ENCODE peak calls at places on chromosome 9, in seven cellular contexts. T, X, U, P, A, Y and J are unnamed samples.

GRCh38 chr9:19085295-19085694 is 17.4 kb downstream of the HAUS6 start:
- DNase-seq in T (peak; percentile 12), X (no peak), U (no peak), P (peak; percentile 11), A (no peak), Y (peak; percentile 25), J (no peak)

GRCh38 chr9:70588381-70588780 is 173.9 kb upstream of the KLF9 start:
- DNase-seq in T (no peak), X (no peak), U (no peak), P (no peak), A (no peak), Y (peak; percentile 24), J (no peak)

GRCh38 chr9:31210982-31211570 is 1173.4 kb upstream of the ACO1 start:
- DNase-seq in T (no peak), X (no peak), U (no peak), P (peak; percentile 9), A (no peak), Y (no peak), J (peak; percentile 30)

GRCh38 chr9:5509573-5509972 is 758 bp upstream of the PDCD1LG2 start:
- DNase-seq in T (no peak), X (peak; percentile 74), U (no peak), P (peak; percentile 91), A (no peak), Y (peak; percentile 85), J (no peak)

GRCh38 chr9:3043369-3043768 is 199.5 kb upstream of the PUM3 start:
- DNase-seq in T (no peak), X (no peak), U (no peak), P (no peak), A (no peak), Y (no peak), J (no peak)

GRCh38 chr9:135410831-135411473 is 68.6 kb upstream of the PPP1R26 start:
- DNase-seq in T (no peak), X (no peak), U (no peak), P (no peak), A (no peak), Y (no peak), J (peak; percentile 29)

GRCh38 chr9:83431470-83432060 is 106.6 kb downstream of the FRMD3 start:
- DNase-seq in T (no peak), X (no peak), U (peak; percentile 50), P (no peak), A (no peak), Y (no peak), J (no peak)

GRCh38 chr9:127629468-127630081 is 17.5 kb downstream of the STXBP1 start:
- DNase-seq in T (no peak), X (no peak), U (no peak), P (peak; percentile 18), A (no peak), Y (no peak), J (no peak)

GRCh38 chr9:36063804-36064447 is 27.2 kb downstream of the RECK start:
- DNase-seq in T (no peak), X (peak; percentile 38), U (no peak), P (peak; percentile 70), A (no peak), Y (no peak), J (no peak)

GRCh38 chr9:137316012-137316981 is 14.2 kb upstream of the NRARP start:
- DNase-seq in T (no peak), X (no peak), U (no peak), P (no peak), A (no peak), Y (peak; percentile 59), J (no peak)

GRCh38 chr9:105911104-105911911 is 217.0 kb downstream of the TMEM38B start:
- DNase-seq in T (no peak), X (no peak), U (no peak), P (no peak), A (no peak), Y (no peak), J (no peak)

GRCh38 chr9:98332405-98332831 is 77.0 kb upstream of the TBC1D2 start:
- DNase-seq in T (no peak), X (no peak), U (no peak), P (peak; percentile 17), A (no peak), Y (no peak), J (no peak)

GRCh38 chr9:69180670-69181069 is 6.6 kb downstream of the TJP2 start:
- DNase-seq in T (no peak), X (peak; percentile 97), U (peak; percentile 81), P (peak; percentile 97), A (no peak), Y (peak; percentile 95), J (peak; percentile 91)

GRCh38 chr9:120877276-120878034 is 467 bp upstream of the PHF19 start:
- DNase-seq in T (peak; percentile 82), X (no peak), U (peak; percentile 64), P (peak; percentile 56), A (no peak), Y (peak; percentile 54), J (no peak)

GRCh38 chr9:4353236-4353635 is 53.4 kb upstream of the GLIS3 start:
- DNase-seq in T (no peak), X (no peak), U (no peak), P (no peak), A (no peak), Y (peak; percentile 27), J (no peak)

GRCh38 chr9:5608298-5609254 is 20.3 kb upstream of the RIC1 start:
- DNase-seq in T (no peak), X (peak; percentile 33), U (no peak), P (peak; percentile 11), A (no peak), Y (peak; percentile 35), J (no peak)

GRCh38 chr9:121204121-121204520 is 2.5 kb upstream of the RAB14 start:
- DNase-seq in T (no peak), X (no peak), U (no peak), P (no peak), A (no peak), Y (no peak), J (no peak)

GRCh38 chr9:76365028-76365427 is 29.2 kb downstream of the RFK start:
- DNase-seq in T (no peak), X (peak; percentile 21), U (no peak), P (no peak), A (no peak), Y (peak; percentile 64), J (no peak)

GRCh38 chr9:91799113-91799735 is 150.8 kb downstream of the ROR2 start:
- DNase-seq in T (no peak), X (no peak), U (no peak), P (no peak), A (no peak), Y (no peak), J (no peak)

GRCh38 chr9:110828148-110828730 is 159.6 kb downstream of the MUSK start:
- DNase-seq in T (no peak), X (peak; percentile 93), U (peak; percentile 47), P (peak; percentile 69), A (no peak), Y (no peak), J (no peak)

GRCh38 chr9:115680226-115680625 is 473.4 kb upstream of the PAPPA start:
- DNase-seq in T (no peak), X (no peak), U (no peak), P (no peak), A (no peak), Y (no peak), J (no peak)

GRCh38 chr9:127661342-127661741 is 45.4 kb upstream of the CFAP157 start:
- DNase-seq in T (peak; percentile 40), X (no peak), U (no peak), P (peak; percentile 9), A (no peak), Y (no peak), J (no peak)

GRCh38 chr9:131500939-131501541 is 1.7 kb upstream of the POMT1 start:
- DNase-seq in T (no peak), X (no peak), U (no peak), P (peak; percentile 47), A (no peak), Y (peak; percentile 82), J (no peak)

GRCh38 chr9:132739705-132740310 is 69.5 kb downstream of the GTF3C4 start:
- DNase-seq in T (no peak), X (no peak), U (no peak), P (no peak), A (no peak), Y (no peak), J (peak; percentile 12)

GRCh38 chr9:36036780-36037579 is at the start of gene RECK:
- DNase-seq in T (peak; percentile 82), X (peak; percentile 72), U (peak; percentile 86), P (peak; percentile 68), A (peak; percentile 28), Y (peak; percentile 85), J (peak; percentile 87)

GRCh38 chr9:87684627-87685204 is 41.2 kb upstream of the CTSL start:
- DNase-seq in T (no peak), X (no peak), U (peak; percentile 51), P (peak; percentile 46), A (no peak), Y (peak; percentile 70), J (no peak)

GRCh38 chr9:137694962-137695875 is 76.4 kb downstream of the EHMT1 start:
- DNase-seq in T (no peak), X (no peak), U (no peak), P (peak; percentile 27), A (no peak), Y (peak; percentile 32), J (no peak)

GRCh38 chr9:95770653-95771131 is 104.8 kb upstream of the ERCC6L2 start:
- DNase-seq in T (no peak), X (no peak), U (no peak), P (no peak), A (no peak), Y (no peak), J (no peak)

GRCh38 chr9:30301271-30301963 is 2083.0 kb upstream of the ACO1 start:
- DNase-seq in T (no peak), X (no peak), U (no peak), P (no peak), A (no peak), Y (no peak), J (no peak)

GRCh38 chr9:37198034-37198718 is 77.8 kb downstream of the ZCCHC7 start:
- DNase-seq in T (no peak), X (no peak), U (no peak), P (no peak), A (no peak), Y (no peak), J (no peak)

GRCh38 chr9:38182321-38182720 is 113.3 kb upstream of the SHB start:
- DNase-seq in T (peak; percentile 24), X (no peak), U (no peak), P (no peak), A (no peak), Y (peak; percentile 74), J (no peak)

GRCh38 chr9:109652971-109653370 is 127.0 kb upstream of the PALM2AKAP2 start:
- DNase-seq in T (no peak), X (peak; percentile 54), U (no peak), P (peak; percentile 43), A (no peak), Y (peak; percentile 63), J (no peak)

GRCh38 chr9:73121375-73121935 is 30.2 kb upstream of the ANXA1 start:
- DNase-seq in T (no peak), X (no peak), U (no peak), P (no peak), A (no peak), Y (no peak), J (no peak)